ENCODE peak calls at places on chromosomes 16 and 17, in eight cellular contexts. G is Peyer's patch, S is body of pancreas, B is spleen, L is A549, F is esophagus muscularis mucosa, M is uterus, Z is ovary. H is an unnamed sample.

GRCh38 chr17:73163043-73163442 is 1.8 kb upstream of the SSTR2 start:
- DNase-seq in L (no peak), F (no peak), B (no peak), M (no peak), Z (no peak), G (no peak), S (no peak), H (no peak)

GRCh38 chr16:23081675-23082119 is 67.6 kb downstream of the USP31 start:
- DNase-seq in G (no peak), B (no peak), S (no peak), F (no peak), M (no peak), L (peak), Z (no peak), H (no peak)

GRCh38 chr17:60803059-60803458 is 125.4 kb downstream of the BCAS3 start:
- DNase-seq in F (no peak), B (no peak), G (no peak), L (no peak), Z (no peak), S (no peak), M (no peak), H (no peak)

GRCh38 chr17:13212861-13213260 is 195.0 kb upstream of the ELAC2 start:
- DNase-seq in Z (no peak), L (no peak), G (no peak), M (no peak), S (no peak), F (no peak), B (no peak), H (no peak)

GRCh38 chr17:14771543-14771942 is 470.7 kb downstream of the HS3ST3B1 start:
- DNase-seq in F (peak), M (no peak), B (no peak), G (no peak), S (no peak), L (no peak), Z (no peak), H (no peak)

GRCh38 chr17:13561606-13562270 is 40.0 kb downstream of the HS3ST3A1 start:
- DNase-seq in G (no peak), S (no peak), L (peak), M (no peak), Z (no peak), F (no peak), B (no peak), H (peak)

GRCh38 chr16:66262253-66263167 is 104.0 kb upstream of the CDH5 start:
- DNase-seq in Z (no peak), S (no peak), G (no peak), F (no peak), L (no peak), B (no peak), M (peak), H (no peak)

GRCh38 chr16:48575471-48576050 is 34.4 kb downstream of the N4BP1 start:
- DNase-seq in Z (no peak), F (no peak), B (no peak), L (no peak), M (no peak), G (no peak), S (no peak), H (no peak)

GRCh38 chr16:79099701-79100100 is 500.8 kb downstream of the MAF start:
- DNase-seq in M (no peak), S (no peak), B (no peak), F (no peak), L (no peak), G (no peak), Z (no peak), H (no peak)

GRCh38 chr17:55451758-55452468 is 30.3 kb upstream of the MMD start:
- DNase-seq in G (no peak), Z (no peak), B (no peak), S (no peak), L (no peak), F (no peak), M (no peak), H (no peak)

GRCh38 chr16:66919569-66920472 is 1.1 kb upstream of the CDH16 start:
- DNase-seq in M (no peak), B (no peak), Z (no peak), L (no peak), S (no peak), F (no peak), G (no peak), H (no peak)

GRCh38 chr16:86287641-86288201 is 222.6 kb upstream of the FOXF1 start:
- DNase-seq in B (no peak), L (no peak), G (peak), F (no peak), Z (no peak), S (no peak), M (no peak), H (no peak)

GRCh38 chr16:81645303-81645702 is 133.8 kb upstream of the PLCG2 start:
- DNase-seq in S (peak), L (peak), B (peak), G (no peak), Z (no peak), F (no peak), M (peak), H (peak)

GRCh38 chr17:68034452-68034776 is 1.1 kb upstream of the KPNA2 start:
- DNase-seq in L (no peak), S (no peak), F (no peak), M (no peak), Z (no peak), G (no peak), B (no peak), H (no peak)

GRCh38 chr17:68033636-68034451 is 1.7 kb upstream of the KPNA2 start:
- DNase-seq in S (no peak), L (peak), F (no peak), Z (no peak), G (no peak), B (no peak), M (no peak), H (peak)

GRCh38 chr17:68035131-68035522 is 408 bp upstream of the KPNA2 start:
- DNase-seq in M (peak), L (no peak), B (peak), S (peak), F (no peak), Z (peak), G (peak), H (peak)

DNA sequence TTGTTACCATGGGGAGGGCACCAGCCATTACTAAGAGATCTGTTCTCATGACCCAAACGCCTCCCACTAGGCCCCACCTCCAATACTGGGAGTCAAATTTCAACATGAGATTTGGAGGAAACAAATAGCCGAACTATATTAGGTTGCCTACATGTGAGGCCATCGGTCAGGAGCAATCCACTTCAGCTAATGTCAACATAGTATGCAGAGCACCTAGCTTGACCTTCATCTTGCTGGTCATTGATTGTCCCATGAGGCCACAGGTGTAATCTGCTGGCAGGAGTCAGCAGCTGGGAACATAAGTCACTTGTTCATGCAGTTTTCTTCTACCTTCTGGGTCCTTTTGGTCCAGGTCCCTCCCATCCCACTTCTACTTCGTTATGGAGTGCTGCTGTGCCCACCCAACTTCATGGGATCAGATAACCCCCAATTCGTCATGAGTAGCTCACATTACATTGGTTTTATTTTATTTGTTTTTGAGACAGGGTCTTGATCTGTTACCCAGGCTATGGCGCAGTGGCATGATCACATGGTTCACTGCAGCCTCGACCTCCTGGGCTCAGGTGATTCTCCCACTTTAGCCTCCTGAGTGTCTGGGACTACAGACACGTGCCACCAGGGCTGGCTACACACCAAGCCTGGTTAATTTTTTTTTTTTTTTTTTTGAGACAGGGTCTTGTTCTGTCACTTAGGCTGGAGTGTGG is 5.9 kb upstream of the KPNA2 start:
- DNase-seq in L (no peak), B (no peak), S (peak), F (no peak), G (no peak), Z (no peak), M (no peak), H (no peak)
- TF ChIP-seq POLR2A in L (no peak), B (no peak), S (no peak), F (no peak), G (no peak), Z (no peak), M (no peak), H (no peak)

GRCh38 chr17:70171159-70171558 is 1.8 kb downstream of the KCNJ2 start:
- DNase-seq in Z (no peak), M (no peak), L (no peak), F (no peak), G (no peak), S (no peak), B (no peak), H (no peak)

GRCh38 chr17:70168044-70168978 is 1.0 kb upstream of the KCNJ2 start:
- DNase-seq in G (peak), S (peak), B (peak), M (peak), F (peak), L (peak), Z (peak), H (no peak)

GRCh38 chr17:70169707-70170597 is 620 bp downstream of the KCNJ2 start:
- DNase-seq in Z (peak), S (no peak), G (no peak), M (no peak), L (no peak), B (no peak), F (no peak), H (no peak)

GRCh38 chr17:70166571-70166970 is 2.8 kb upstream of the KCNJ2 start:
- DNase-seq in S (no peak), L (no peak), B (no peak), F (no peak), M (no peak), G (no peak), Z (no peak), H (no peak)

GRCh38 chr17:70168979-70169706 is at the start of gene KCNJ2:
- DNase-seq in M (peak), S (peak), B (peak), Z (peak), L (peak), F (peak), G (peak), H (peak)
- TF ChIP-seq POLR2A in M (peak), S (peak), B (no peak), Z (peak), L (peak), F (peak), G (peak), H (no peak)

GRCh38 chr17:32914181-32914580 is 13.8 kb upstream of the TMEM98 start:
- DNase-seq in M (no peak), F (no peak), G (no peak), B (no peak), S (no peak), L (no peak), Z (no peak), H (no peak)

GRCh38 chr17:32910769-32911168 is 17.2 kb upstream of the TMEM98 start:
- DNase-seq in B (no peak), M (no peak), S (no peak), L (no peak), F (peak), Z (no peak), G (peak), H (no peak)

GRCh38 chr17:32913593-32913992 is 14.4 kb upstream of the TMEM98 start:
- DNase-seq in Z (no peak), L (no peak), G (no peak), B (no peak), S (no peak), F (peak), M (no peak), H (no peak)

GRCh38 chr17:32909787-32910369 is 18.1 kb upstream of the TMEM98 start:
- DNase-seq in G (peak), Z (peak), M (peak), L (peak), F (peak), S (peak), B (no peak), H (peak)

GRCh38 chr17:32912218-32912897 is 15.6 kb upstream of the TMEM98 start:
- DNase-seq in S (peak), M (peak), L (peak), F (peak), G (peak), Z (peak), B (no peak), H (no peak)
- TF ChIP-seq POLR2A in S (peak), M (no peak), L (no peak), F (no peak), G (no peak), Z (no peak), B (no peak), H (no peak)

GRCh38 chr16:84791088-84791487 is 28.7 kb upstream of the CRISPLD2 start:
- DNase-seq in L (no peak), Z (no peak), S (no peak), G (no peak), F (no peak), B (no peak), M (no peak), H (no peak)

GRCh38 chr16:84795338-84796053 is 24.3 kb upstream of the CRISPLD2 start:
- DNase-seq in G (no peak), Z (peak), L (no peak), F (peak), B (peak), S (peak), M (peak), H (peak)

GRCh38 chr16:84791501-84791900 is 28.3 kb upstream of the CRISPLD2 start:
- DNase-seq in F (no peak), G (no peak), M (no peak), Z (no peak), S (no peak), L (no peak), B (no peak), H (no peak)

GRCh38 chr16:84790291-84790690 is 29.5 kb upstream of the CRISPLD2 start:
- DNase-seq in L (no peak), Z (no peak), B (no peak), F (no peak), G (no peak), S (no peak), M (no peak), H (no peak)

DNA sequence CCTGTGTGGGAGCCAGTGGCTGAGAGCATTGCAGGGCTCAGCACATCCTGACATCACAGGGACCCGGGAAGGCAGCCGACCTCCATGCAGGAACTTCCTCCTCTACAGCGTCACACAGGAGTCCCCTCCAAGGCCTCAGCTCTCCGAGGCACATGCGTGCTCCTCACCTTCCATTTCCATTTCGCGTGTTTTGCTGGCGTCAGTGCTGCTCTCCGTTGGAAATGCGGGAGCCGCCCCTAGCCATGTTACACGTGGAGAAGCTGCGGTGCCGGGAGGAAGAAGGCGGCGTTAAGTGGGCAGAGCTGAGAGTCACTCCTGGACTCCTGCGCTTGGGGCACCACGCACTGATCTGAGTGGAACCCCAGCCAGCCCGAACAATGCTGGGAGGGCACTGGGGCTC is 25.2 kb upstream of the CRISPLD2 start:
- DNase-seq in B (peak), M (no peak), L (no peak), G (no peak), Z (peak), F (no peak), S (no peak), H (no peak)
- TF ChIP-seq POLR2A in B (no peak), M (no peak), L (no peak), G (no peak), Z (no peak), F (no peak), S (no peak), H (no peak)

DNA sequence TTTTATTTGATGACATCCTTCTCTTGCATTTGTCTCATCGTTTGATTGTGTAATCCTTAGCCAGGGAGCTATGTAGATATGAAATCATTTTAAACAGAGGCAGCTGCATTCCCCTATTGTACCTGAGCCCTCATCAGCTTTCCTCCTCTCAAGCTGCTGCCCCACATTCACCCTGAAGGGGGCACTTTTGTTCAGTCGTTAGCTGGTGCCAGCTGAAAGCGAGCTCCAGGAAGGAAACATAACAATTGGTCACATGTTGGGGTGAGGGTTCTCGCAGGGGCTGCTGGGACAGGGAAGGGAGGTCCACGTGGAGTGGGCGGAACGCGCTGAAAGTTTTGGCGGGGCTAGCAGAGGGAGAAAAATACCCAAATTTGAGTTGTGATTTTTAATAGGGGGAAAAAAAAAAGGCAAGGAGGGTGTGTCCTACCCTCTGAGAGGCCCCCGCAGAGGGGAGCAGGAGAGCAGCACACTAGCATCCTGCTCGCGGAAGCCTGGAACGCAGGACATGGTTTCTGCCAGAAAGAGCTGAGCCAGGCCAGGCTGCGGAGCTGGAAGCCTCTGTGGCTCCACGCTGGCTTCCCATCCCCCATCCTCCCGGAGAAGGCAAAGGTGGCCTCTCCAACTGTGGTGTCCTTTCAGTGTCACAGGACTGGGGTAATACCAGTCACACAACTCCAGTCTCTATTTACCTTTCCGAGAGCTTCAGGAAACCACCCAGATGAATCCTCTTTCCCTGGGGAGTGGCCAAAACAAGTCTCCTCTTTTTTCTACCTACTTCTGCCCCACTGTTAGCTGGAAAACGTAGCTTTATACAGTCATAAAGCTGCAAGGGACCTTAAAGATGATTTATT is 8.4 kb upstream of the MSL1 start:
- DNase-seq in M (peak), G (peak), B (peak), Z (peak), F (peak), S (peak), L (peak), H (peak)
- TF ChIP-seq POLR2A in M (peak), G (no peak), B (no peak), Z (no peak), F (no peak), S (peak), L (peak), H (peak)

GRCh38 chr17:2955931-2956582 is 107.3 kb downstream of the OR1D5 start:
- DNase-seq in M (peak), G (no peak), B (peak), Z (no peak), F (no peak), S (no peak), L (no peak), H (no peak)
- TF ChIP-seq POLR2A in M (no peak), G (no peak), B (no peak), Z (no peak), F (no peak), S (no peak), L (no peak), H (no peak)

DNA sequence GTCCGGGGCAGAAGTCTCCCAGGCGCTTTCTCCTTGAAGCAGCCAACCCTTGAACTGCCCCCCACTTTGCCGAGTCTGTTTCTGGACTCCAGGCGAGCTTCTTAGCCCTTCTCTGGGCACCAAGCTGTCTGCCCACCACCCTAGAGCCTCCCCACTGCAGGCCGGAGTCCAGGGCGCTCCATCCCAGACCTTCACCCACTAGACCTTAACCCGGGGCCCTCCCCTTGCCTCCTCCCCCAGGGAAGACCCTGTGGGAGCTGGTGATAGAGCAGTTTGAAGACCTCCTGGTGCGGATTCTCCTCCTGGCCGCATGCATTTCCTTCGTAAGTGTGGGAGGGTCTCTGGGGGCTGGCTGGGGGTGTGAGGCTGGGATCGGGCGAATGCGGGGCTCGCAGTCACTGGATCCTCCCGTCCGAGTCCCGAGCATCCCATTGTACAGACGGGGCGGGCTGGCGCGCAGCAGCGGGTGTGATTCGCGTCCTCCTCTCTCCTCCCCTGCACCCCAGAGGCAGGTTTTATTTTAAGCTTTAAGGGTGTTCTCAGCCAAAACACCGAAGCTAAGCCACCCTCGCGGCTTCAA is 1.1 kb downstream of the ATP2A1 start:
- DNase-seq in S (no peak), L (no peak), M (no peak), Z (no peak), B (no peak), F (no peak), G (no peak), H (no peak)
- TF ChIP-seq POLR2A in S (no peak), L (no peak), M (no peak), Z (no peak), B (no peak), F (no peak), G (no peak), H (no peak)

DNA sequence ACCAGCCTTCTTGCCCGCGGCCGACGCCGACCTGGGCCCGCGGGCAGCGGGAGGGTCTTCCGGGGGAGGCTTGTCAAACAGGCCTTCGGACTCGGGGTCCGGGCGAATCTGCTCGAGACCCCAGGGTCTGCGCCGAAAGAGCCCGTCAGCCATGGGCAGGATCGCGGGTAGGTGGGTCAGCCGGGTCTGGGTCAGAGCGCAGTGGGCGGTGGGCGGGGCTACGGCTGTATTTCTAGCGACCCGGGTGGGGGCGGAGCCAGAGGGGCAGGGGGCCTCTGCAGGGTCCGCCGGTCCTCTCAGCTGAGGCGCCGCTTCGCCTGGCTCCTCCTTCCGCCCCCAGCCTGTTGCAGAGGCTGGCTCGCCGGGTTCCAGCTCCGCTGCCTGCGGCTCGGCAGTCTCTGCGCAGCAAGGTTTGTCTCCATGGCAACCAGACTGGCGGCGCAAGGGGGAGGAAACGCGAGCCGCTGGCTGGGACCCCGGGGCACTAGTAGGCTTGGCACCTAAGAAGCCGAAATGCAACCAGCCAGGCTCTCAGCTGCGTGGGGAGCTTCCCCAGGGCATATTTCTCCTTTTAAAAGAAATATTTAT is 14.5 kb downstream of the MIS12 start:
- DNase-seq in L (peak), M (peak), F (no peak), B (peak), G (peak), Z (peak), S (peak), H (peak)
- TF ChIP-seq POLR2A in L (no peak), M (no peak), F (no peak), B (no peak), G (no peak), Z (peak), S (no peak), H (no peak)

H was measured in H54.